ENCODE peak calls at places on chromosomes 2 and 18, in eight cellular contexts. One of them, this sample, is unnamed.

GRCh38 chr18:51070545-51070944 is 40.5 kb downstream of the SMAD4 start:
- DNase-seq in posterior cingulate gyrus: no peak
- DNase-seq in cardiac muscle cell: peak
- DNase-seq in stimulated activated CD4-positive, alpha-beta T cell treated with anti-CD3 and anti-CD28 coated beads, Interleukin-2, amount 100 ng/mL, for 24 hours: no peak
- DNase-seq in tibial artery: no peak
- DNase-seq in nephron progenitor cell: no peak
- DNase-seq in NCI-H1092: no peak
- DNase-seq in naive thymus-derived CD8-positive, alpha-beta T cell: no peak
- DNase-seq in this sample: no peak

GRCh38 chr18:77346446-77346845 is 96.8 kb downstream of the GALR1 start:
- DNase-seq in cardiac muscle cell: peak
- DNase-seq in NCI-H1092: no peak
- DNase-seq in tibial artery: no peak
- DNase-seq in posterior cingulate gyrus: no peak
- DNase-seq in naive thymus-derived CD8-positive, alpha-beta T cell: no peak
- DNase-seq in nephron progenitor cell: no peak
- DNase-seq in stimulated activated CD4-positive, alpha-beta T cell treated with anti-CD3 and anti-CD28 coated beads, Interleukin-2, amount 100 ng/mL, for 24 hours: no peak
- DNase-seq in this sample: no peak

GRCh38 chr2:21787931-21788330 is 664.2 kb downstream of the TDRD15 start:
- DNase-seq in posterior cingulate gyrus: no peak
- DNase-seq in stimulated activated CD4-positive, alpha-beta T cell treated with anti-CD3 and anti-CD28 coated beads, Interleukin-2, amount 100 ng/mL, for 24 hours: no peak
- DNase-seq in naive thymus-derived CD8-positive, alpha-beta T cell: no peak
- DNase-seq in nephron progenitor cell: no peak
- DNase-seq in NCI-H1092: no peak
- DNase-seq in tibial artery: no peak
- DNase-seq in cardiac muscle cell: no peak
- DNase-seq in this sample: no peak

GRCh38 chr18:44942073-44942472 is 261.4 kb downstream of the SETBP1 start:
- DNase-seq in posterior cingulate gyrus: no peak
- DNase-seq in nephron progenitor cell: no peak
- DNase-seq in cardiac muscle cell: no peak
- DNase-seq in naive thymus-derived CD8-positive, alpha-beta T cell: no peak
- DNase-seq in NCI-H1092: no peak
- DNase-seq in stimulated activated CD4-positive, alpha-beta T cell treated with anti-CD3 and anti-CD28 coated beads, Interleukin-2, amount 100 ng/mL, for 24 hours: no peak
- DNase-seq in tibial artery: no peak
- DNase-seq in this sample: no peak

GRCh38 chr2:191846787-191847620 is at the start of gene CAVIN2:
- DNase-seq in NCI-H1092: no peak
- DNase-seq in stimulated activated CD4-positive, alpha-beta T cell treated with anti-CD3 and anti-CD28 coated beads, Interleukin-2, amount 100 ng/mL, for 24 hours: no peak
- DNase-seq in naive thymus-derived CD8-positive, alpha-beta T cell: no peak
- DNase-seq in cardiac muscle cell: peak
- DNase-seq in nephron progenitor cell: no peak
- DNase-seq in posterior cingulate gyrus: no peak
- DNase-seq in tibial artery: peak
- DNase-seq in this sample: no peak

GRCh38 chr2:67649331-67650071 is 252.4 kb downstream of the ETAA1 start:
- DNase-seq in stimulated activated CD4-positive, alpha-beta T cell treated with anti-CD3 and anti-CD28 coated beads, Interleukin-2, amount 100 ng/mL, for 24 hours: no peak
- DNase-seq in naive thymus-derived CD8-positive, alpha-beta T cell: no peak
- DNase-seq in NCI-H1092: no peak
- DNase-seq in cardiac muscle cell: peak
- DNase-seq in posterior cingulate gyrus: no peak
- DNase-seq in tibial artery: no peak
- DNase-seq in nephron progenitor cell: no peak
- DNase-seq in this sample: peak

GRCh38 chr2:56128235-56128634 is 55.6 kb upstream of the CCDC85A start:
- DNase-seq in posterior cingulate gyrus: no peak
- DNase-seq in NCI-H1092: peak
- DNase-seq in cardiac muscle cell: no peak
- DNase-seq in tibial artery: no peak
- DNase-seq in stimulated activated CD4-positive, alpha-beta T cell treated with anti-CD3 and anti-CD28 coated beads, Interleukin-2, amount 100 ng/mL, for 24 hours: no peak
- DNase-seq in nephron progenitor cell: no peak
- DNase-seq in naive thymus-derived CD8-positive, alpha-beta T cell: no peak
- DNase-seq in this sample: no peak

GRCh38 chr2:239246723-239247122 is 154.1 kb downstream of the HDAC4 start:
- DNase-seq in posterior cingulate gyrus: no peak
- DNase-seq in stimulated activated CD4-positive, alpha-beta T cell treated with anti-CD3 and anti-CD28 coated beads, Interleukin-2, amount 100 ng/mL, for 24 hours: no peak
- DNase-seq in NCI-H1092: no peak
- DNase-seq in tibial artery: no peak
- DNase-seq in nephron progenitor cell: no peak
- DNase-seq in naive thymus-derived CD8-positive, alpha-beta T cell: no peak
- DNase-seq in cardiac muscle cell: no peak
- DNase-seq in this sample: peak

GRCh38 chr2:26609839-26610277 is 31.3 kb downstream of the CIB4 start:
- DNase-seq in stimulated activated CD4-positive, alpha-beta T cell treated with anti-CD3 and anti-CD28 coated beads, Interleukin-2, amount 100 ng/mL, for 24 hours: peak
- DNase-seq in NCI-H1092: no peak
- DNase-seq in cardiac muscle cell: no peak
- DNase-seq in nephron progenitor cell: no peak
- DNase-seq in tibial artery: peak
- DNase-seq in posterior cingulate gyrus: no peak
- DNase-seq in naive thymus-derived CD8-positive, alpha-beta T cell: peak
- DNase-seq in this sample: no peak

GRCh38 chr2:178306351-178307073 is 112.2 kb downstream of the OSBPL6 start:
- DNase-seq in naive thymus-derived CD8-positive, alpha-beta T cell: no peak
- DNase-seq in posterior cingulate gyrus: peak
- DNase-seq in cardiac muscle cell: peak
- DNase-seq in stimulated activated CD4-positive, alpha-beta T cell treated with anti-CD3 and anti-CD28 coated beads, Interleukin-2, amount 100 ng/mL, for 24 hours: peak
- DNase-seq in NCI-H1092: peak
- DNase-seq in tibial artery: no peak
- DNase-seq in nephron progenitor cell: peak
- DNase-seq in this sample: peak

GRCh38 chr2:41784496-41784895 is 263.3 kb upstream of the PKDCC start:
- DNase-seq in stimulated activated CD4-positive, alpha-beta T cell treated with anti-CD3 and anti-CD28 coated beads, Interleukin-2, amount 100 ng/mL, for 24 hours: no peak
- DNase-seq in NCI-H1092: no peak
- DNase-seq in nephron progenitor cell: no peak
- DNase-seq in posterior cingulate gyrus: no peak
- DNase-seq in cardiac muscle cell: no peak
- DNase-seq in tibial artery: no peak
- DNase-seq in naive thymus-derived CD8-positive, alpha-beta T cell: no peak
- DNase-seq in this sample: no peak

GRCh38 chr2:169598982-169599381 is 14.8 kb downstream of the PPIG start:
- DNase-seq in posterior cingulate gyrus: no peak
- DNase-seq in naive thymus-derived CD8-positive, alpha-beta T cell: no peak
- DNase-seq in NCI-H1092: no peak
- DNase-seq in tibial artery: no peak
- DNase-seq in cardiac muscle cell: no peak
- DNase-seq in stimulated activated CD4-positive, alpha-beta T cell treated with anti-CD3 and anti-CD28 coated beads, Interleukin-2, amount 100 ng/mL, for 24 hours: no peak
- DNase-seq in nephron progenitor cell: no peak
- DNase-seq in this sample: no peak

GRCh38 chr2:98034745-98035144 is 39.0 kb upstream of the TMEM131 start:
- DNase-seq in stimulated activated CD4-positive, alpha-beta T cell treated with anti-CD3 and anti-CD28 coated beads, Interleukin-2, amount 100 ng/mL, for 24 hours: no peak
- DNase-seq in nephron progenitor cell: no peak
- DNase-seq in naive thymus-derived CD8-positive, alpha-beta T cell: no peak
- DNase-seq in NCI-H1092: no peak
- DNase-seq in cardiac muscle cell: no peak
- DNase-seq in tibial artery: no peak
- DNase-seq in posterior cingulate gyrus: no peak
- DNase-seq in this sample: no peak

GRCh38 chr18:56992777-56993176 is 154.1 kb upstream of the BOD1L2 start:
- DNase-seq in tibial artery: no peak
- DNase-seq in posterior cingulate gyrus: no peak
- DNase-seq in naive thymus-derived CD8-positive, alpha-beta T cell: no peak
- DNase-seq in cardiac muscle cell: no peak
- DNase-seq in NCI-H1092: no peak
- DNase-seq in stimulated activated CD4-positive, alpha-beta T cell treated with anti-CD3 and anti-CD28 coated beads, Interleukin-2, amount 100 ng/mL, for 24 hours: no peak
- DNase-seq in nephron progenitor cell: no peak
- DNase-seq in this sample: no peak

GRCh38 chr2:172783091-172783898 is 47.6 kb downstream of the RAPGEF4 start:
- DNase-seq in NCI-H1092: no peak
- DNase-seq in naive thymus-derived CD8-positive, alpha-beta T cell: no peak
- DNase-seq in stimulated activated CD4-positive, alpha-beta T cell treated with anti-CD3 and anti-CD28 coated beads, Interleukin-2, amount 100 ng/mL, for 24 hours: no peak
- DNase-seq in tibial artery: no peak
- DNase-seq in nephron progenitor cell: peak
- DNase-seq in posterior cingulate gyrus: no peak
- DNase-seq in cardiac muscle cell: peak
- DNase-seq in this sample: no peak

GRCh38 chr2:84807063-84807485 is 73.8 kb downstream of the TRABD2A start:
- DNase-seq in cardiac muscle cell: peak
- DNase-seq in stimulated activated CD4-positive, alpha-beta T cell treated with anti-CD3 and anti-CD28 coated beads, Interleukin-2, amount 100 ng/mL, for 24 hours: no peak
- DNase-seq in naive thymus-derived CD8-positive, alpha-beta T cell: no peak
- DNase-seq in NCI-H1092: no peak
- DNase-seq in tibial artery: no peak
- DNase-seq in nephron progenitor cell: no peak
- DNase-seq in posterior cingulate gyrus: no peak
- DNase-seq in this sample: no peak

GRCh38 chr2:203376173-203376572 is 48.0 kb downstream of the ABI2 start:
- DNase-seq in stimulated activated CD4-positive, alpha-beta T cell treated with anti-CD3 and anti-CD28 coated beads, Interleukin-2, amount 100 ng/mL, for 24 hours: no peak
- DNase-seq in posterior cingulate gyrus: no peak
- DNase-seq in tibial artery: no peak
- DNase-seq in cardiac muscle cell: no peak
- DNase-seq in naive thymus-derived CD8-positive, alpha-beta T cell: no peak
- DNase-seq in nephron progenitor cell: no peak
- DNase-seq in NCI-H1092: no peak
- DNase-seq in this sample: no peak

GRCh38 chr2:198517961-198518360 is 713.6 kb downstream of the PLCL1 start:
- DNase-seq in cardiac muscle cell: no peak
- DNase-seq in NCI-H1092: no peak
- DNase-seq in posterior cingulate gyrus: no peak
- DNase-seq in naive thymus-derived CD8-positive, alpha-beta T cell: no peak
- DNase-seq in nephron progenitor cell: no peak
- DNase-seq in tibial artery: no peak
- DNase-seq in stimulated activated CD4-positive, alpha-beta T cell treated with anti-CD3 and anti-CD28 coated beads, Interleukin-2, amount 100 ng/mL, for 24 hours: no peak
- DNase-seq in this sample: no peak

GRCh38 chr18:79509536-79509930 is 113.8 kb downstream of the NFATC1 start:
- DNase-seq in naive thymus-derived CD8-positive, alpha-beta T cell: no peak
- DNase-seq in posterior cingulate gyrus: no peak
- DNase-seq in tibial artery: peak
- DNase-seq in cardiac muscle cell: no peak
- DNase-seq in nephron progenitor cell: no peak
- DNase-seq in stimulated activated CD4-positive, alpha-beta T cell treated with anti-CD3 and anti-CD28 coated beads, Interleukin-2, amount 100 ng/mL, for 24 hours: no peak
- DNase-seq in NCI-H1092: no peak
- DNase-seq in this sample: no peak

GRCh38 chr2:73297151-73297559 is 3.8 kb upstream of the EGR4 start:
- DNase-seq in posterior cingulate gyrus: no peak
- DNase-seq in NCI-H1092: no peak
- DNase-seq in cardiac muscle cell: peak
- DNase-seq in stimulated activated CD4-positive, alpha-beta T cell treated with anti-CD3 and anti-CD28 coated beads, Interleukin-2, amount 100 ng/mL, for 24 hours: no peak
- DNase-seq in tibial artery: no peak
- DNase-seq in naive thymus-derived CD8-positive, alpha-beta T cell: no peak
- DNase-seq in nephron progenitor cell: no peak
- DNase-seq in this sample: peak

GRCh38 chr2:67487993-67488392 is 90.9 kb downstream of the ETAA1 start:
- DNase-seq in naive thymus-derived CD8-positive, alpha-beta T cell: no peak
- DNase-seq in stimulated activated CD4-positive, alpha-beta T cell treated with anti-CD3 and anti-CD28 coated beads, Interleukin-2, amount 100 ng/mL, for 24 hours: no peak
- DNase-seq in tibial artery: no peak
- DNase-seq in nephron progenitor cell: no peak
- DNase-seq in posterior cingulate gyrus: no peak
- DNase-seq in NCI-H1092: no peak
- DNase-seq in cardiac muscle cell: no peak
- DNase-seq in this sample: no peak

GRCh38 chr2:155266579-155266978 is 568.1 kb downstream of the KCNJ3 start:
- DNase-seq in posterior cingulate gyrus: no peak
- DNase-seq in stimulated activated CD4-positive, alpha-beta T cell treated with anti-CD3 and anti-CD28 coated beads, Interleukin-2, amount 100 ng/mL, for 24 hours: no peak
- DNase-seq in nephron progenitor cell: no peak
- DNase-seq in tibial artery: no peak
- DNase-seq in cardiac muscle cell: no peak
- DNase-seq in naive thymus-derived CD8-positive, alpha-beta T cell: no peak
- DNase-seq in NCI-H1092: no peak
- DNase-seq in this sample: no peak

GRCh38 chr2:26942543-26943295 is 27.7 kb upstream of the MAPRE3 start:
- DNase-seq in naive thymus-derived CD8-positive, alpha-beta T cell: peak
- DNase-seq in posterior cingulate gyrus: peak
- DNase-seq in stimulated activated CD4-positive, alpha-beta T cell treated with anti-CD3 and anti-CD28 coated beads, Interleukin-2, amount 100 ng/mL, for 24 hours: peak
- DNase-seq in nephron progenitor cell: peak
- DNase-seq in cardiac muscle cell: peak
- DNase-seq in tibial artery: no peak
- DNase-seq in NCI-H1092: peak
- DNase-seq in this sample: peak

GRCh38 chr18:35289293-35290069 is 548 bp downstream of the ZSCAN30 start:
- DNase-seq in NCI-H1092: no peak
- DNase-seq in stimulated activated CD4-positive, alpha-beta T cell treated with anti-CD3 and anti-CD28 coated beads, Interleukin-2, amount 100 ng/mL, for 24 hours: peak
- DNase-seq in posterior cingulate gyrus: peak
- DNase-seq in tibial artery: no peak
- DNase-seq in naive thymus-derived CD8-positive, alpha-beta T cell: no peak
- DNase-seq in cardiac muscle cell: peak
- DNase-seq in nephron progenitor cell: peak
- DNase-seq in this sample: peak

GRCh38 chr2:70258532-70258875 is 567 bp downstream of the PCYOX1 start:
- DNase-seq in stimulated activated CD4-positive, alpha-beta T cell treated with anti-CD3 and anti-CD28 coated beads, Interleukin-2, amount 100 ng/mL, for 24 hours: no peak
- DNase-seq in tibial artery: peak
- DNase-seq in naive thymus-derived CD8-positive, alpha-beta T cell: no peak
- DNase-seq in posterior cingulate gyrus: peak
- DNase-seq in nephron progenitor cell: peak
- DNase-seq in NCI-H1092: no peak
- DNase-seq in cardiac muscle cell: peak
- DNase-seq in this sample: peak

This sample was measured in NCI-H510A.